ENCODE peak calls at places on chromosomes 7 and 10, in five cellular contexts. N is spleen, B is SJSA1, E is OCI-LY7, P is substantia nigra. J is an unnamed sample.

GRCh38 chr10:71513896-71514295 is 117.2 kb downstream of the CDH23 start:
- DNase-seq in B (no peak), E (no peak), P (no peak), N (peak; percentile 21), J (no peak)

GRCh38 chr10:28403090-28403489 is 100.2 kb upstream of the MPP7 start:
- DNase-seq in E (no peak), N (no peak), P (no peak), B (no peak), J (peak; percentile 37)

GRCh38 chr10:73529089-73529832 is 33.4 kb upstream of the PPP3CB start:
- DNase-seq in P (peak; percentile 5), N (no peak), E (peak; percentile 84), B (peak; percentile 63), J (peak; percentile 73)

GRCh38 chr10:99560277-99561126 is 27.8 kb downstream of the NKX2-3 start:
- DNase-seq in N (peak; percentile 38), P (peak; percentile 5), B (peak; percentile 48), E (peak; percentile 58), J (peak; percentile 76)

GRCh38 chr10:47205199-47205598 is 94.8 kb upstream of the GDF10 start:
- DNase-seq in P (no peak), B (no peak), E (no peak), N (no peak), J (no peak)

GRCh38 chr7:94178247-94178646 is 174.1 kb upstream of the BET1 start:
- DNase-seq in E (no peak), B (no peak), N (no peak), P (no peak), J (no peak)

GRCh38 chr7:80040335-80040734 is 94.3 kb upstream of the GNAI1 start:
- DNase-seq in B (no peak), P (no peak), E (no peak), N (no peak), J (no peak)

GRCh38 chr7:82841828-82842227 is 320.9 kb downstream of the PCLO start:
- DNase-seq in N (no peak), E (no peak), B (peak; percentile 9), P (no peak), J (no peak)

GRCh38 chr10:7622969-7623368 is 43.8 kb downstream of the ITIH5 start:
- DNase-seq in N (no peak), B (no peak), P (no peak), E (no peak), J (no peak)

GRCh38 chr7:45885264-45885882 is 2.9 kb upstream of the IGFBP1 start:
- DNase-seq in P (no peak), N (no peak), E (no peak), B (no peak), J (no peak)

GRCh38 chr7:142685877-142686508 is 63.3 kb upstream of the PRSS1 start:
- DNase-seq in N (no peak), B (no peak), E (no peak), P (no peak), J (no peak)

GRCh38 chr7:148261523-148261922 is 329.0 kb upstream of the C7orf33 start:
- DNase-seq in B (no peak), E (no peak), N (no peak), P (no peak), J (no peak)

GRCh38 chr7:148260605-148261004 is 330.0 kb upstream of the C7orf33 start:
- DNase-seq in N (no peak), P (no peak), E (no peak), B (no peak), J (peak; percentile 62)

GRCh38 chr7:148261996-148262688 is 328.4 kb upstream of the C7orf33 start:
- DNase-seq in P (no peak), E (no peak), N (no peak), B (no peak), J (no peak)

GRCh38 chr7:148264933-148265557 is 325.5 kb upstream of the C7orf33 start:
- DNase-seq in B (no peak), E (peak; percentile 56), N (no peak), P (no peak), J (peak; percentile 40)

GRCh38 chr7:148262721-148263229 is 327.8 kb upstream of the C7orf33 start:
- DNase-seq in P (peak; percentile 29), E (peak; percentile 51), B (peak; percentile 32), N (peak; percentile 86), J (peak; percentile 90)
- H3K27ac ChIP-seq in P (no peak overlapping the region), E (no peak overlapping the region), B (no peak overlapping the region), N (no peak overlapping the region), J (no peak overlapping the region)

DNA sequence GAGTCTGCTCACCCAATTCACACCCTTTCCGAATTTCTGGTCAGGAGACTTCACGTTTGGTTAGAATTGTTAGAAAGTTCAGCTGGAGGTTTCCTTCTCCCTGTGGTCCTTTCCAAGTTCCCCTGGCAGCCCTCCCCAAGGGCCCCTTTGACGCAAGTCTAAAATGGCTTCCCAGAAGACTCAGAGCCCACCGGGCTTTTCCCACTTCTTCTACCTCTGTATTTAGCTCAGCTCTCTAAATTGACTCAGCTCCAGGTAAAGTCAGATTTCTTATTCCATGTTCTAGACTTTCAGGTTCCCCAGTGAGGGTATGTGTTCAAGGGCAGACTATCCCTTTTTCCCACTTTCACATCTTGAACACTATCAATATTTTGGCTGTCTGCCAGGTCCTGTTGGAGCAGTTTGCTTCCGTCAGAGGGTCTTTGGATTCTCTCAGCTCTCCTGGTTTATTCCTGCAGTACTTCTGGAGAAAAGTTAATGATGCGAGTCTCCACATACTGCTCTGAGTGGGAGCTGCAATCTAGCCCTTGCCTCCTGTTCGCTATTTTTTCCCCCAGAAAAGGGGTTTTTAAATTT is 53.1 kb upstream of the ZNF273 start:
- DNase-seq in B (no peak), E (no peak), N (no peak), P (no peak), J (no peak)
- H3K27ac ChIP-seq in B (no peak overlapping the region), E (no peak overlapping the region), N (no peak overlapping the region), P (no peak overlapping the region), J (no peak overlapping the region)

GRCh38 chr10:112969131-112969530 is 19.1 kb downstream of the TCF7L2 start:
- DNase-seq in B (no peak), P (no peak), N (no peak), E (no peak), J (no peak)

GRCh38 chr10:112964482-112964881 is 14.4 kb downstream of the TCF7L2 start:
- DNase-seq in B (no peak), E (no peak), N (no peak), P (no peak), J (no peak)

GRCh38 chr10:112967200-112967599 is 17.2 kb downstream of the TCF7L2 start:
- DNase-seq in E (no peak), P (no peak), B (peak; percentile 58), N (no peak), J (no peak)

GRCh38 chr10:112963835-112964234 is 13.8 kb downstream of the TCF7L2 start:
- DNase-seq in N (no peak), E (no peak), P (no peak), B (peak; percentile 88), J (no peak)

GRCh38 chr10:112966191-112966855 is 16.3 kb downstream of the TCF7L2 start:
- DNase-seq in N (no peak), P (no peak), B (no peak), E (no peak), J (no peak)
- H3K27ac ChIP-seq in N (no peak overlapping the region), P (no peak overlapping the region), B (peak overlapping the region; percentile 78), E (no peak overlapping the region), J (no peak overlapping the region)

GRCh38 chr7:118753464-118753863 is 529.0 kb downstream of the ANKRD7 start:
- DNase-seq in N (no peak), E (no peak), P (no peak), B (no peak), J (no peak)
- H3K27ac ChIP-seq in N (no peak overlapping the region), E (no peak overlapping the region), P (no peak overlapping the region), B (no peak overlapping the region), J (no peak overlapping the region)

GRCh38 chr10:3803295-3803883 is 18.4 kb upstream of the KLF6 start:
- DNase-seq in B (no peak), E (no peak), N (no peak), P (no peak), J (no peak)
- H3K27ac ChIP-seq in B (peak overlapping the region; percentile 98), E (peak overlapping the region; percentile 98), N (no peak overlapping the region), P (no peak overlapping the region), J (peak overlapping the region; percentile 79)

DNA sequence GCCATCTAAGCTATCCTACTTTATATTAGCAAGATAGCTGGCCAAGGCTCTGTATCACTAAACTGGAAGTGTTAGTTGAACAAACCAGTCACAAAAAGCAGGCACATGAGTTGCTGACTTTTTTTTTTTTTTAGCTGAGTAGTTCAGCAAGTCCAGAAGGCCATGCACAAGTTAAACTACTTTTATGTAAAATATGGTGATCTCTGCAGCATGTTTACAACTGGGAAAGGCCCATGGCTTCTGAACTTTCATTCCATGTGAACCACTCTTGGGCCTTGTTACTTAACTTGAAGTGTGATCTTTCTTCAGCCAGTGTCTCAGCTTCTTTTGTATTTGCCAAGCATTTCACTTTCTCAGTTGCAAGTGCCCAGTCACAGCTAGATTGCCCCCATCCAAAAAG is 78.5 kb downstream of the CALD1 start:
- DNase-seq in N (no peak), P (no peak), E (no peak), B (no peak), J (no peak)
- H3K27ac ChIP-seq in N (no peak overlapping the region), P (no peak overlapping the region), E (no peak overlapping the region), B (no peak overlapping the region), J (no peak overlapping the region)

GRCh38 chr7:30900803-30901362 is 10.8 kb upstream of the AQP1 start:
- DNase-seq in B (no peak), N (no peak), P (no peak), E (no peak), J (no peak)
- H3K27ac ChIP-seq in B (no peak overlapping the region), N (no peak overlapping the region), P (no peak overlapping the region), E (no peak overlapping the region), J (peak overlapping the region; percentile 8)

J was measured in testis.